ENCODE peak calls at places on chromosomes 2 and 18, in five cellular contexts. G is Kasumi-1; A is lung microvascular endothelial cell; U is kidney; M is activated CD4-positive, alpha-beta T cell treated with anti-CD3 and anti-CD28 coated beads, Interleukin-2, amount 50 U/mL, for 4 hours. W is an unnamed sample.

GRCh38 chr2:105912081-105912480 is 167.4 kb downstream of the NCK2 start:
- DNase-seq in G (no peak), A (peak), U (no peak), M (no peak), W (no peak)

GRCh38 chr2:198188982-198189381 is 384.6 kb downstream of the PLCL1 start:
- DNase-seq in G (no peak), A (no peak), U (no peak), M (no peak), W (no peak)

GRCh38 chr2:139940701-139941100 is 1160.5 kb upstream of the NXPH2 start:
- DNase-seq in G (no peak), A (no peak), U (no peak), M (no peak), W (no peak)

GRCh38 chr2:100195942-100196341 is 53.6 kb upstream of the AFF3 start:
- DNase-seq in G (no peak), A (no peak), U (no peak), M (no peak), W (no peak)

GRCh38 chr2:143720093-143720664 is 591.0 kb downstream of the ARHGAP15 start:
- DNase-seq in G (no peak), A (no peak), U (no peak), M (no peak), W (no peak)

GRCh38 chr18:8329186-8329771 is 280.0 kb upstream of the RAB12 start:
- DNase-seq in G (no peak), A (peak), U (no peak), M (no peak), W (no peak)

GRCh38 chr18:13312515-13312914 is 94.0 kb downstream of the LDLRAD4 start:
- DNase-seq in G (no peak), A (no peak), U (no peak), M (no peak), W (no peak)

GRCh38 chr2:45332094-45332493 is 279.0 kb downstream of the SRBD1 start:
- DNase-seq in G (no peak), A (no peak), U (no peak), M (no peak), W (no peak)

W was measured in spleen.